ENCODE peak calls at places on chromosomes 2 and 18, in four cellular contexts. L is epithelial cell of esophagus, U is AG04450, X is B cell. B is an unnamed sample.

GRCh38 chr2:236592821-236593220 is 23.2 kb downstream of the ACKR3 start:
- DNase-seq in U (no peak), X (no peak), L (no peak), B (no peak)

GRCh38 chr18:27704721-27705361 is 472.1 kb downstream of the CDH2 start:
- DNase-seq in L (no peak), U (no peak), X (no peak), B (peak)

GRCh38 chr18:55588876-55589595 is 1.0 kb upstream of the TCF4 start:
- DNase-seq in U (no peak), X (no peak), L (no peak), B (peak)

GRCh38 chr2:220182790-220183189 is 555.4 kb downstream of the SLC4A3 start:
- DNase-seq in U (no peak), L (no peak), X (no peak), B (no peak)

GRCh38 chr2:237995036-237995435 is 28.2 kb downstream of the UBE2F start:
- DNase-seq in L (no peak), U (no peak), X (no peak), B (no peak)

GRCh38 chr18:58190842-58191530 is 147.0 kb downstream of the NEDD4L start:
- DNase-seq in L (no peak), U (no peak), X (no peak), B (peak)

GRCh38 chr2:161171595-161171929 is 11.3 kb downstream of the TANK start:
- DNase-seq in L (peak), X (no peak), U (no peak), B (no peak)

GRCh38 chr2:107502463-107503079 is 324.1 kb upstream of the RGPD4 start:
- DNase-seq in U (no peak), X (no peak), L (no peak), B (no peak)

GRCh38 chr2:36287363-36288275 is 68.0 kb upstream of the CRIM1 start:
- DNase-seq in L (peak), U (peak), X (no peak), B (no peak)

GRCh38 chr2:48105848-48106247 is 199.6 kb upstream of the FBXO11 start:
- DNase-seq in U (no peak), L (no peak), X (no peak), B (no peak)

GRCh38 chr18:3747176-3747973 is 297.4 kb downstream of the TGIF1 start:
- DNase-seq in X (no peak), L (peak), U (peak), B (peak)

GRCh38 chr2:118222643-118223486 is 134.6 kb downstream of the INSIG2 start:
- DNase-seq in U (no peak), L (no peak), X (peak), B (no peak)

B was measured in kidney tubule cell.